ENCODE peak calls at places on chromosomes 16 and 17, in seven cellular contexts. One of them, this sample, is unnamed.

GRCh38 chr17:40646791-40647548 is 648 bp downstream of the SMARCE1 start:
- DNase-seq in PC-9: no peak
- DNase-seq in heart right ventricle: no peak
- DNase-seq in fibroblast of mammary gland: peak
- DNase-seq in GM10248: peak
- DNase-seq in ascending aorta: no peak
- DNase-seq in LNCaP clone FGC: no peak
- DNase-seq in this sample: no peak

GRCh38 chr16:84520778-84521770 is 16.6 kb upstream of the MEAK7 start:
- DNase-seq in fibroblast of mammary gland: peak
- DNase-seq in ascending aorta: no peak
- DNase-seq in GM10248: no peak
- DNase-seq in heart right ventricle: no peak
- DNase-seq in PC-9: no peak
- DNase-seq in LNCaP clone FGC: no peak
- DNase-seq in this sample: no peak

GRCh38 chr17:34858941-34859562 is 102.2 kb downstream of the CCT6B start:
- DNase-seq in heart right ventricle: no peak
- DNase-seq in PC-9: no peak
- DNase-seq in fibroblast of mammary gland: no peak
- DNase-seq in ascending aorta: no peak
- DNase-seq in GM10248: no peak
- DNase-seq in LNCaP clone FGC: no peak
- DNase-seq in this sample: no peak

GRCh38 chr17:11372692-11373091 is 131.7 kb downstream of the SHISA6 start:
- DNase-seq in ascending aorta: no peak
- DNase-seq in heart right ventricle: no peak
- DNase-seq in fibroblast of mammary gland: no peak
- DNase-seq in LNCaP clone FGC: no peak
- DNase-seq in PC-9: no peak
- DNase-seq in GM10248: no peak
- DNase-seq in this sample: no peak

GRCh38 chr16:2690852-2691251 is 8.5 kb downstream of the KCTD5 start:
- DNase-seq in ascending aorta: no peak
- DNase-seq in fibroblast of mammary gland: no peak
- DNase-seq in LNCaP clone FGC: no peak
- DNase-seq in PC-9: no peak
- DNase-seq in heart right ventricle: no peak
- DNase-seq in GM10248: no peak
- DNase-seq in this sample: no peak

GRCh38 chr16:47016700-47017133 is 43.2 kb upstream of the DNAJA2 start:
- DNase-seq in PC-9: no peak
- DNase-seq in heart right ventricle: no peak
- DNase-seq in LNCaP clone FGC: no peak
- DNase-seq in GM10248: peak
- DNase-seq in fibroblast of mammary gland: no peak
- DNase-seq in ascending aorta: no peak
- DNase-seq in this sample: no peak

GRCh38 chr17:33515974-33516373 is 222.9 kb upstream of the ASIC2 start:
- DNase-seq in heart right ventricle: no peak
- DNase-seq in GM10248: no peak
- DNase-seq in PC-9: no peak
- DNase-seq in LNCaP clone FGC: no peak
- DNase-seq in ascending aorta: no peak
- DNase-seq in fibroblast of mammary gland: no peak
- DNase-seq in this sample: no peak

GRCh38 chr16:89164436-89164835 is 7.1 kb upstream of the CDH15 start:
- DNase-seq in ascending aorta: no peak
- DNase-seq in GM10248: no peak
- DNase-seq in LNCaP clone FGC: no peak
- DNase-seq in fibroblast of mammary gland: no peak
- DNase-seq in heart right ventricle: no peak
- DNase-seq in PC-9: no peak
- DNase-seq in this sample: no peak

GRCh38 chr16:72198021-72198420 is 26.1 kb upstream of the PMFBP1 start:
- DNase-seq in PC-9: no peak
- DNase-seq in ascending aorta: no peak
- DNase-seq in fibroblast of mammary gland: peak
- DNase-seq in LNCaP clone FGC: no peak
- DNase-seq in GM10248: no peak
- DNase-seq in heart right ventricle: no peak
- DNase-seq in this sample: no peak

GRCh38 chr17:43879723-43880419 is 27.5 kb downstream of the MPP2 start:
- DNase-seq in fibroblast of mammary gland: no peak
- DNase-seq in PC-9: no peak
- DNase-seq in heart right ventricle: no peak
- DNase-seq in GM10248: no peak
- DNase-seq in LNCaP clone FGC: no peak
- DNase-seq in ascending aorta: no peak
- DNase-seq in this sample: no peak

GRCh38 chr16:66298006-66298405 is 68.5 kb upstream of the CDH5 start:
- DNase-seq in LNCaP clone FGC: no peak
- DNase-seq in heart right ventricle: no peak
- DNase-seq in PC-9: no peak
- DNase-seq in GM10248: no peak
- DNase-seq in ascending aorta: no peak
- DNase-seq in fibroblast of mammary gland: no peak
- DNase-seq in this sample: no peak

GRCh38 chr16:79537584-79537983 is 63.0 kb downstream of the MAF start:
- DNase-seq in LNCaP clone FGC: no peak
- DNase-seq in heart right ventricle: no peak
- DNase-seq in fibroblast of mammary gland: no peak
- DNase-seq in PC-9: no peak
- DNase-seq in ascending aorta: no peak
- DNase-seq in GM10248: no peak
- DNase-seq in this sample: no peak

GRCh38 chr17:49194297-49194607 is 16.1 kb downstream of the GNGT2 start:
- DNase-seq in fibroblast of mammary gland: no peak
- DNase-seq in GM10248: no peak
- DNase-seq in heart right ventricle: no peak
- DNase-seq in LNCaP clone FGC: no peak
- DNase-seq in PC-9: no peak
- DNase-seq in ascending aorta: no peak
- DNase-seq in this sample: no peak

GRCh38 chr17:17749921-17750320 is 68.7 kb downstream of the RAI1 start:
- DNase-seq in LNCaP clone FGC: no peak
- DNase-seq in GM10248: peak
- DNase-seq in PC-9: no peak
- DNase-seq in heart right ventricle: no peak
- DNase-seq in fibroblast of mammary gland: peak
- DNase-seq in ascending aorta: no peak
- DNase-seq in this sample: no peak

GRCh38 chr16:23836404-23837291 is 865 bp downstream of the PRKCB start:
- DNase-seq in ascending aorta: no peak
- DNase-seq in LNCaP clone FGC: no peak
- DNase-seq in fibroblast of mammary gland: no peak
- DNase-seq in GM10248: peak
- DNase-seq in heart right ventricle: peak
- DNase-seq in PC-9: no peak
- DNase-seq in this sample: no peak

GRCh38 chr16:60907645-60908044 is 1128.6 kb downstream of the CDH8 start:
- DNase-seq in PC-9: no peak
- DNase-seq in heart right ventricle: no peak
- DNase-seq in fibroblast of mammary gland: no peak
- DNase-seq in ascending aorta: no peak
- DNase-seq in LNCaP clone FGC: no peak
- DNase-seq in GM10248: no peak
- DNase-seq in this sample: no peak

GRCh38 chr17:50258647-50259483 is 15.4 kb upstream of the TMEM92 start:
- DNase-seq in LNCaP clone FGC: no peak
- DNase-seq in heart right ventricle: no peak
- DNase-seq in ascending aorta: no peak
- DNase-seq in PC-9: no peak
- DNase-seq in fibroblast of mammary gland: peak
- DNase-seq in GM10248: peak
- DNase-seq in this sample: no peak

GRCh38 chr17:63700528-63701441 is 860 bp upstream of the LIMD2 start:
- DNase-seq in fibroblast of mammary gland: peak
- DNase-seq in PC-9: no peak
- DNase-seq in GM10248: peak
- DNase-seq in ascending aorta: no peak
- DNase-seq in heart right ventricle: peak
- DNase-seq in LNCaP clone FGC: no peak
- DNase-seq in this sample: no peak

GRCh38 chr17:16950488-16950887 is 21.4 kb downstream of the TNFRSF13B start:
- DNase-seq in heart right ventricle: no peak
- DNase-seq in GM10248: no peak
- DNase-seq in ascending aorta: no peak
- DNase-seq in fibroblast of mammary gland: no peak
- DNase-seq in PC-9: no peak
- DNase-seq in LNCaP clone FGC: no peak
- DNase-seq in this sample: no peak

GRCh38 chr17:45229681-45230409 is 8.2 kb downstream of the FMNL1 start:
- DNase-seq in heart right ventricle: peak
- DNase-seq in GM10248: peak
- DNase-seq in PC-9: no peak
- DNase-seq in LNCaP clone FGC: no peak
- DNase-seq in fibroblast of mammary gland: no peak
- DNase-seq in ascending aorta: no peak
- DNase-seq in this sample: no peak

GRCh38 chr16:19386555-19386954 is 31.1 kb upstream of the TMC5 start:
- DNase-seq in heart right ventricle: no peak
- DNase-seq in GM10248: no peak
- DNase-seq in LNCaP clone FGC: no peak
- DNase-seq in PC-9: no peak
- DNase-seq in ascending aorta: no peak
- DNase-seq in fibroblast of mammary gland: no peak
- DNase-seq in this sample: no peak

GRCh38 chr16:48421741-48422140 is 36.5 kb upstream of the SIAH1 start:
- DNase-seq in PC-9: no peak
- DNase-seq in ascending aorta: no peak
- DNase-seq in fibroblast of mammary gland: no peak
- DNase-seq in heart right ventricle: no peak
- DNase-seq in GM10248: no peak
- DNase-seq in LNCaP clone FGC: no peak
- DNase-seq in this sample: no peak

GRCh38 chr16:53576228-53576627 is 73.2 kb upstream of the AKTIP start:
- DNase-seq in LNCaP clone FGC: no peak
- DNase-seq in heart right ventricle: no peak
- DNase-seq in ascending aorta: no peak
- DNase-seq in PC-9: no peak
- DNase-seq in fibroblast of mammary gland: no peak
- DNase-seq in GM10248: no peak
- DNase-seq in this sample: no peak

DNA sequence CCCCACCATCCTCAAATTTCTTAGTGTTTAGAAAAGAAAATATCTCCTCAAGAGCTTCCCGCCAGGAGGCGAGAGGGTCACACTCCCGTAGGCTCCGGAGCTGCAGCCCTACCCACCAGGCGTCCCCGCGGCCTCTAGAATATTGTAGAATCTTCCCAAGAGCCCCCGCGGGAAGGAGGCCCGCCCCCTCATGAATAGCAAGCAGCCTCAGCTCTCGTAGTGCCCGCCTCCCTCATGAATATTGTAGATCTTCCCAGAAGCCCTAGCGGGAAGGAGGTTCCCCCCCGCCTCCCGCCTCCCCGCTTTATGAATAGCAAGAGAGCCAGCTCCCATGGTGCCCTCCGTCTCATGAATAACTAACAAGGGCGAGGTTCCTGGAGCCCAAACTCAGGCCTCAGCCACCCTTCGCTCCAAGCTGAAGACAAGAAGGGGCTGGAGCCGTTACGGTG is at the start of gene FBXO47:
- DNase-seq in ascending aorta: peak
- DNase-seq in heart right ventricle: peak
- DNase-seq in GM10248: peak
- DNase-seq in PC-9: peak
- DNase-seq in LNCaP clone FGC: no peak
- DNase-seq in fibroblast of mammary gland: peak
- DNase-seq in this sample: peak
- TF ChIP-seq CTCF in ascending aorta: peak
- TF ChIP-seq CTCF in heart right ventricle: no peak
- TF ChIP-seq CTCF in GM10248: no peak
- TF ChIP-seq CTCF in PC-9: no peak
- TF ChIP-seq CTCF in LNCaP clone FGC: no peak
- TF ChIP-seq CTCF in fibroblast of mammary gland: peak
- TF ChIP-seq CTCF in this sample: no peak

DNA sequence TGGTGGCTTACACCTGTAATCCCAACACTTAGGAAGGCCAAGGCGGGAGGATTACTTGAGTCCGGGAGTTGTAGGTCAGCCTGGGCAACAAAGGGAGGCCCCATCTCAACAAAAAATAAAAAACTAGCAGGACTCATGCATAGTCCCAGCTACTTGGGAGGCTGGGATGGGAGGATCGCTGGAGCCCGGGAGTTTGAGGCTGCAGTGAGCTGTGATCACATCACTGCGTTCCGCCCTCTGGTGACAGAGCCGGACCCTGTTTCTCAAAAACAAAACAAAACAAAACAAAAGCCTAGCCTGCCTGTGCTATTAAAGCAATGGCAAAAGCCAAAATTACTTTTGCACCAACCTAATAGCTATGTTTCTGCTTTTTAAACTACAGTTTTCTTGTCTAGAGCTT is 1.5 kb downstream of the FCSK start:
- DNase-seq in fibroblast of mammary gland: no peak
- DNase-seq in LNCaP clone FGC: no peak
- DNase-seq in GM10248: no peak
- DNase-seq in PC-9: no peak
- DNase-seq in ascending aorta: no peak
- DNase-seq in heart right ventricle: no peak
- DNase-seq in this sample: no peak
- TF ChIP-seq CTCF in fibroblast of mammary gland: no peak
- TF ChIP-seq CTCF in LNCaP clone FGC: no peak
- TF ChIP-seq CTCF in GM10248: no peak
- TF ChIP-seq CTCF in PC-9: no peak
- TF ChIP-seq CTCF in ascending aorta: no peak
- TF ChIP-seq CTCF in heart right ventricle: no peak
- TF ChIP-seq CTCF in this sample: no peak

GRCh38 chr17:56866496-56866895 is 32.5 kb downstream of the DGKE start:
- DNase-seq in LNCaP clone FGC: no peak
- DNase-seq in fibroblast of mammary gland: peak
- DNase-seq in ascending aorta: no peak
- DNase-seq in GM10248: no peak
- DNase-seq in PC-9: no peak
- DNase-seq in heart right ventricle: no peak
- DNase-seq in this sample: no peak
- TF ChIP-seq CTCF in LNCaP clone FGC: peak
- TF ChIP-seq CTCF in fibroblast of mammary gland: peak
- TF ChIP-seq CTCF in ascending aorta: no peak
- TF ChIP-seq CTCF in GM10248: peak
- TF ChIP-seq CTCF in PC-9: no peak
- TF ChIP-seq CTCF in heart right ventricle: no peak
- TF ChIP-seq CTCF in this sample: no peak

GRCh38 chr17:19388791-19389190 is 1.8 kb upstream of the MFAP4 start:
- DNase-seq in LNCaP clone FGC: peak
- DNase-seq in heart right ventricle: no peak
- DNase-seq in GM10248: no peak
- DNase-seq in fibroblast of mammary gland: no peak
- DNase-seq in ascending aorta: no peak
- DNase-seq in PC-9: no peak
- DNase-seq in this sample: no peak
- TF ChIP-seq CTCF in LNCaP clone FGC: no peak
- TF ChIP-seq CTCF in heart right ventricle: no peak
- TF ChIP-seq CTCF in GM10248: no peak
- TF ChIP-seq CTCF in fibroblast of mammary gland: no peak
- TF ChIP-seq CTCF in ascending aorta: no peak
- TF ChIP-seq CTCF in PC-9: no peak
- TF ChIP-seq CTCF in this sample: no peak

GRCh38 chr17:61409301-61410099 is 9.9 kb downstream of the TBX2 start:
- DNase-seq in fibroblast of mammary gland: peak
- DNase-seq in LNCaP clone FGC: no peak
- DNase-seq in ascending aorta: peak
- DNase-seq in heart right ventricle: peak
- DNase-seq in GM10248: peak
- DNase-seq in PC-9: peak
- DNase-seq in this sample: peak
- TF ChIP-seq CTCF in fibroblast of mammary gland: no peak
- TF ChIP-seq CTCF in LNCaP clone FGC: peak
- TF ChIP-seq CTCF in ascending aorta: peak
- TF ChIP-seq CTCF in heart right ventricle: peak
- TF ChIP-seq CTCF in GM10248: peak
- TF ChIP-seq CTCF in PC-9: no peak
- TF ChIP-seq CTCF in this sample: peak

GRCh38 chr16:58907297-58907696 is 173.2 kb upstream of the GOT2 start:
- DNase-seq in GM10248: no peak
- DNase-seq in ascending aorta: no peak
- DNase-seq in LNCaP clone FGC: no peak
- DNase-seq in fibroblast of mammary gland: no peak
- DNase-seq in heart right ventricle: no peak
- DNase-seq in PC-9: no peak
- DNase-seq in this sample: no peak
- TF ChIP-seq CTCF in GM10248: no peak
- TF ChIP-seq CTCF in ascending aorta: no peak
- TF ChIP-seq CTCF in LNCaP clone FGC: no peak
- TF ChIP-seq CTCF in fibroblast of mammary gland: no peak
- TF ChIP-seq CTCF in heart right ventricle: no peak
- TF ChIP-seq CTCF in PC-9: no peak
- TF ChIP-seq CTCF in this sample: no peak

This sample was measured in prostate gland.